ENCODE peak calls at places on chromosomes 12 and 14, in eight cellular contexts. C, I, M, G, Z, B, R and N are unnamed samples.

GRCh38 chr12:6171409-6172015 is 28.7 kb upstream of the CD9 start:
- DNase-seq in I (no peak), R (peak), C (no peak), B (peak), G (peak), Z (no peak), M (no peak), N (no peak)

GRCh38 chr12:32877670-32878459 is 18.7 kb downstream of the PKP2 start:
- DNase-seq in G (peak), Z (peak), R (peak), C (no peak), B (no peak), I (peak), M (no peak), N (peak)

GRCh38 chr12:127241056-127241830 is 1025.7 kb upstream of the TMEM132C start:
- DNase-seq in M (no peak), R (peak), G (peak), Z (no peak), B (no peak), I (peak), C (peak), N (peak)

GRCh38 chr14:38716871-38717270 is 386.2 kb downstream of the SEC23A start:
- DNase-seq in R (no peak), Z (no peak), G (no peak), M (no peak), I (no peak), C (peak), B (no peak), N (no peak)

GRCh38 chr14:99513183-99513694 is 32.0 kb downstream of the CCNK start:
- DNase-seq in C (no peak), I (no peak), G (no peak), Z (no peak), R (no peak), M (peak), B (no peak), N (no peak)

GRCh38 chr12:38151991-38152700 is 164.4 kb upstream of the ALG10B start:
- DNase-seq in C (no peak), R (no peak), Z (no peak), M (no peak), I (no peak), G (no peak), B (no peak), N (no peak)

GRCh38 chr12:122834229-122834920 is 882 bp upstream of the HIP1R start:
- DNase-seq in I (peak), B (no peak), Z (no peak), M (peak), R (peak), C (peak), G (peak), N (peak)

GRCh38 chr14:74038015-74038859 is 19.1 kb downstream of the BBOF1 start:
- DNase-seq in Z (no peak), I (peak), B (no peak), G (peak), C (peak), R (peak), M (no peak), N (peak)

GRCh38 chr12:111766608-111767361 is at the start of gene ALDH2:
- DNase-seq in C (peak), M (peak), Z (peak), B (peak), G (peak), R (peak), I (peak), N (no peak)

GRCh38 chr14:73903028-73903427 is 16.4 kb downstream of the ZNF410 start:
- DNase-seq in Z (no peak), I (peak), M (no peak), B (no peak), R (no peak), C (no peak), G (no peak), N (peak)

GRCh38 chr12:2535583-2536187 is 259.1 kb upstream of the FKBP4 start:
- DNase-seq in B (peak), M (no peak), Z (no peak), I (peak), G (no peak), R (no peak), C (no peak), N (peak)

GRCh38 chr12:42130670-42131402 is 13.8 kb downstream of the GXYLT1 start:
- DNase-seq in I (peak), C (peak), M (no peak), B (no peak), R (peak), G (peak), Z (peak), N (peak)

GRCh38 chr12:116609715-116610114 is 50.5 kb downstream of the MAP1LC3B2 start:
- DNase-seq in R (peak), B (no peak), Z (no peak), C (no peak), I (no peak), G (no peak), M (no peak), N (no peak)

GRCh38 chr12:74120644-74121043 is 417.0 kb upstream of the ATXN7L3B start:
- DNase-seq in I (no peak), M (no peak), G (no peak), R (no peak), B (no peak), C (no peak), Z (no peak), N (no peak)

GRCh38 chr12:1464925-1465324 is 129.5 kb downstream of the FBXL14 start:
- DNase-seq in B (no peak), I (no peak), M (no peak), G (no peak), Z (no peak), C (no peak), R (no peak), N (no peak)

GRCh38 chr12:54977857-54978256 is 6.7 kb downstream of the TESPA1 start:
- DNase-seq in Z (no peak), M (no peak), B (no peak), I (no peak), R (no peak), G (no peak), C (no peak), N (no peak)

GRCh38 chr12:32901553-32901952 is 5.0 kb upstream of the PKP2 start:
- DNase-seq in G (peak), Z (peak), B (no peak), C (peak), M (no peak), I (peak), R (peak), N (no peak)

GRCh38 chr14:95609398-95609990 is 74.6 kb downstream of the GLRX5 start:
- DNase-seq in R (peak), G (peak), Z (peak), M (no peak), B (no peak), C (no peak), I (peak), N (peak)

GRCh38 chr12:84070311-84070710 is 842.3 kb downstream of the SLC6A15 start:
- DNase-seq in G (peak), R (peak), C (peak), M (peak), B (no peak), Z (no peak), I (peak), N (peak)

GRCh38 chr14:98226411-98226810 is 1045.6 kb downstream of the BCL11B start:
- DNase-seq in C (no peak), R (no peak), I (no peak), Z (no peak), G (no peak), M (no peak), B (no peak), N (no peak)

GRCh38 chr14:89956294-89957009 is 725 bp downstream of the TDP1 start:
- DNase-seq in C (peak), Z (peak), B (peak), M (peak), R (peak), G (peak), I (peak), N (peak)

GRCh38 chr12:110579889-110580253 is 3.2 kb downstream of the PPTC7 start:
- DNase-seq in Z (no peak), R (no peak), I (no peak), G (no peak), B (no peak), C (no peak), M (no peak), N (no peak)

GRCh38 chr12:110576504-110576903 is 6.6 kb downstream of the PPTC7 start:
- DNase-seq in G (no peak), Z (no peak), R (no peak), B (no peak), I (no peak), C (no peak), M (no peak), N (no peak)

GRCh38 chr12:110577717-110578521 is 5.2 kb downstream of the PPTC7 start:
- DNase-seq in G (peak), Z (no peak), I (peak), B (no peak), C (peak), M (no peak), R (peak), N (peak)

GRCh38 chr12:110579239-110579888 is 3.8 kb downstream of the PPTC7 start:
- DNase-seq in G (no peak), I (no peak), M (no peak), C (no peak), R (no peak), Z (no peak), B (no peak), N (no peak)

DNA sequence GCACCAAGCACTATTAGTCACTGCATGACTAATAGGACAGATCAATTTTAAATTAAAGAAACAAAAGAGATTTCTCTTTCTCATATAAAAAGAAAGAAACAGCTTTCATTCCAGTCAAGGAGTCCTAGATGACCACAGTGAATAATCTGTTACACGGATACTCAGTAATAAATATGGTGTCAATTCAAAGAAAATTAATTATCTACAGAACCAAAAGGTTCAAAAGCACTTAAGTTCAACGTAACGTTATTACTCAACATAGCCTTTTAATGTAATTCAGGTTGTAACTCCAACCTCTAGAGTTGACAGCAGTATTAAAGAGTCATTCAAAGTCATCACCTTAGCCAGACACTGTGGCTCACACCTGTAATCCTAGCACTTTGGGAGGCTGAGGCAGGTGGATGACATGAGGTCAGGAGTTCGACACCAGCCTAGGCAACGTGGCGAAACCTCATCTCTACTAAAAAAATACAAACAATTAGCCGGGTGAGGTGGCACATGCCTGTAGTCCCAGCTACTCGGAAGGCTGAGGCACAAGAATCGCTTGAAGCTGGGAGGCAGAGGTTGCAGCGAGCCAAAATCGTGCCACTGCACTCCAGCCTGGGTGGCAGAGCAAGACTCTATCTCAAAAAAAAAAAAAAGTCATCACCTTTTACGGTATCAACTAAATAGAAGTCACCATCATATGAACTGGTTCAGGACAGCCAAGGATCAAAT is 4.4 kb downstream of the PPTC7 start:
- DNase-seq in M (no peak), Z (no peak), I (no peak), C (no peak), R (no peak), G (no peak), B (no peak), N (no peak)
- H3K4me3 ChIP-seq in M (peak), Z (no peak), I (no peak), C (no peak), R (no peak), G (no peak), B (no peak), N (peak)

GRCh38 chr12:106682594-106683234 is 91.8 kb upstream of the RIC8B start:
- DNase-seq in C (peak), Z (no peak), G (peak), M (no peak), B (no peak), R (peak), I (peak), N (peak)
- TF ChIP-seq CTCF in C (no peak), Z (no peak), G (peak), M (no peak), B (peak), R (peak), I (peak), N (peak)

DNA sequence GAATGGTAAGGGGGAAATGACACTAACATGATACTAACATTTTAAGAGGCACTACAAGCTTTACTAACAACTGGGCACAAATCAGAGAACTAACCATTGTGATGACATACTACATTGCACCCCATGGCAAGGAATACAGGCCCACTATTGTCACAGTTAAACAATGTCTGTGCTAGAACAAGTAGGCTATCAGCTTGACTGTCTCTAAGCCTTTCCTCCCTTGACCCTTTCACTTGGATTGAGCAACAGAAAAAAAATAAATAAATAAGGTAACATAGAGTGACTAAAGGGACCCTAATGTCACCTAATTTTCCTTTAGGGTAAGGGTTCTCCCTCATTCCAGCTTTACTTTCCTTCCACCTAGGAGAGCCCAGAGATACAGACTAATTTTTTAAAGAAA is 4.4 kb downstream of the SLC38A2 start:
- DNase-seq in R (peak), C (no peak), M (no peak), G (peak), I (peak), B (no peak), Z (no peak), N (no peak)
- H3K4me3 ChIP-seq in R (peak), C (peak), M (peak), G (no peak), I (peak), B (peak), Z (peak), N (peak)

GRCh38 chr14:94547726-94548125 is 13.5 kb upstream of the SERPINA4 start:
- DNase-seq in I (no peak), Z (no peak), C (no peak), R (no peak), G (no peak), M (no peak), B (no peak), N (no peak)
- TF ChIP-seq CTCF in I (no peak), Z (no peak), C (no peak), R (no peak), G (no peak), M (no peak), B (no peak), N (no peak)

GRCh38 chr12:107322063-107322462 is 228.7 kb upstream of the CRY1 start:
- DNase-seq in I (no peak), M (no peak), B (no peak), Z (no peak), C (no peak), R (no peak), G (no peak), N (no peak)
- H3K4me3 ChIP-seq in I (no peak), M (no peak), B (no peak), Z (no peak), C (no peak), R (no peak), G (no peak), N (no peak)

GRCh38 chr14:72883963-72884362 is 9.9 kb downstream of the DPF3 start:
- DNase-seq in Z (no peak), I (peak), R (peak), M (no peak), C (peak), B (no peak), G (no peak), N (no peak)

GRCh38 chr14:72880164-72880563 is 13.7 kb downstream of the DPF3 start:
- DNase-seq in I (no peak), Z (no peak), B (no peak), C (no peak), R (no peak), G (no peak), M (no peak), N (no peak)

GRCh38 chr14:72883109-72883508 is 10.8 kb downstream of the DPF3 start:
- DNase-seq in C (no peak), M (no peak), R (no peak), G (no peak), I (no peak), B (no peak), Z (no peak), N (no peak)

GRCh38 chr14:72880820-72881219 is 13.1 kb downstream of the DPF3 start:
- DNase-seq in R (no peak), I (no peak), B (no peak), C (no peak), Z (no peak), G (no peak), M (no peak), N (no peak)

GRCh38 chr14:72882047-72882446 is 11.9 kb downstream of the DPF3 start:
- DNase-seq in R (no peak), B (no peak), I (no peak), M (no peak), C (no peak), G (no peak), Z (no peak), N (no peak)
- TF ChIP-seq CTCF in R (no peak), B (no peak), I (no peak), M (no peak), C (no peak), G (no peak), Z (no peak), N (no peak)

DNA sequence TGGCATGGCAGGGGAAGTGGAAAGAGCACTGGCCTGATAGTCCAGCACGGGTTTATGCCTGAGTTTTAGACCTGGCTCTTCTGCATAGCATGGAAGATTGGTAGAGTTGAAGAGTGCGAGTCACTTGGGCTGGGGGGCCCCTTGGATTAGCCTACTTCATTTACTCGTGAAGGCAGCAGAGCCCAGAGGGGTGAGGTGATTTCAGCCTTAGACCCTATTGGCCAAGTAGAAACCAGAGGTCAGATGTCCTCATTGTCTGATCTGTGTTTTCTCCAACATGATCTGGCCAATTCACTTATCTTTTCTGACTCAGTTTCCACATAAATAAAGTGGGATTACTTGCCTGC is 1.9 kb downstream of the PLEKHG3 start:
- DNase-seq in C (no peak), M (peak), G (no peak), Z (no peak), I (no peak), R (no peak), B (no peak), N (no peak)
- H3K4me3 ChIP-seq in C (no peak), M (peak), G (peak), Z (peak), I (peak), R (no peak), B (peak), N (no peak)

DNA sequence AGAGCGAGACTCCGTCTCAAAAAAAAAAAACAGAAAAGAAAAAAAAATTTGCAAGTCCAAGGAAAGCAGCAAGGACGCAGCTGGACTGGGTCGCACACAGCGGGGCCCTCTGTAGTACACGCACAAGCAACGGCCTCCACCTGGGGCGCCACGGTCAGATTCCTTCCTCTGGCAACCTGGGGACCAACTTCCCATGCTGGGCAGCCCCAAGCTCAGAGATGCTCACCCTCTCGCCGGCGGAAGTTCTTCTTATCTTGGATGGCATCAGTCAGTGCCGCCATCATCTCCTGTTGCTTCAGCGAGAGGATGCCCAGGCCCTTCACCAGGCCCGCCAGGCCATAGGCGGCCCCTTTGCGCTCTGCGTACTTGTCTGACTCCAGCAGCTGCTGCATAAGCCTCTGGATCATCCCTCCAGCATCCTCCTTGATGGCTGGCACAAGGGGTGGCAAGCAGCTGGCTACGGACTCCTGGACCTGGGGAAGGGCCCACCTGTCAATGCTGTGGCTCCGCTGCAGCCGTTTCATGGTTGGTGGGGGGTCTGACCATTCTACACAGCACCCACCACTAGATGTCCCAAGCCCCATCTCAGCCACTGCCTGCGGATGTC is 34.5 kb upstream of the RAB35 start:
- DNase-seq in M (no peak), C (no peak), G (no peak), Z (no peak), R (no peak), B (no peak), I (no peak), N (no peak)
- TF ChIP-seq CTCF in M (no peak), C (no peak), G (no peak), Z (no peak), R (no peak), B (no peak), I (no peak), N (no peak)

GRCh38 chr12:89707992-89708792 is 446 bp downstream of the ATP2B1 start:
- DNase-seq in I (peak), B (peak), R (no peak), C (peak), G (peak), M (peak), Z (peak), N (no peak)

GRCh38 chr12:89707623-89707991 is 1.0 kb downstream of the ATP2B1 start:
- DNase-seq in G (no peak), B (peak), C (no peak), I (no peak), Z (peak), M (peak), R (no peak), N (no peak)

GRCh38 chr12:89709994-89710872 is 1.6 kb upstream of the ATP2B1 start:
- DNase-seq in M (peak), R (peak), G (no peak), B (peak), Z (peak), C (no peak), I (peak), N (peak)

GRCh38 chr12:89709157-89709993 is 737 bp upstream of the ATP2B1 start:
- DNase-seq in Z (peak), B (peak), I (peak), M (peak), G (peak), C (peak), R (peak), N (peak)

DNA sequence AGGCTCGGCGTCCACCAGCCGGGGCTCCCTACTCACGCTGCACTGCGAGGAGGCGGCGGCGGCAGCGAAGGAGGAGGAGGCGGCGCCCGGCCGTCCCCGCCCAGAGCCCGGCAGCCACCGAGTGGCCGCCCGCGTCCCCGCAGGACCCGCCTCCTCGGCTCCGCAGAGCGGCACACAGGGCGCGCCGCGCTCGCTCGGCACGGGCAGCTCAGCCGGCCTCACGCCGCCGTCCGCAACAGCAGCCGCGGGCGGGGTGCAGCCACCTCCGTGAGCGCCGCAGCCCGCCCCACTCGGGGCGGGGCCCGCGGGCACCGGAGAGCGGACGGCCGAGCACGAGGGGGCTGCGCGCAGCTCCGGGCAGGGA is at the start of gene ATP2B1:
- DNase-seq in I (peak), M (peak), Z (peak), B (peak), R (peak), G (peak), C (peak), N (peak)
- H3K4me3 ChIP-seq in I (peak), M (peak), Z (peak), B (peak), R (peak), G (peak), C (peak), N (peak)

GRCh38 chr12:71005166-71005565 is 84.6 kb upstream of the PTPRR start:
- DNase-seq in G (no peak), I (no peak), Z (no peak), M (no peak), C (no peak), R (no peak), B (no peak), N (no peak)

GRCh38 chr12:71009414-71010142 is 89.0 kb upstream of the PTPRR start:
- DNase-seq in G (no peak), I (no peak), M (no peak), R (no peak), B (no peak), Z (no peak), C (no peak), N (no peak)

GRCh38 chr12:71007025-71007424 is 86.5 kb upstream of the PTPRR start:
- DNase-seq in G (no peak), B (no peak), I (no peak), R (no peak), C (no peak), M (no peak), Z (no peak), N (no peak)

GRCh38 chr12:71010143-71010479 is 89.6 kb upstream of the PTPRR start:
- DNase-seq in R (no peak), B (no peak), Z (no peak), C (no peak), G (no peak), M (no peak), I (no peak), N (peak)

GRCh38 chr12:71007736-71008449 is 87.4 kb upstream of the PTPRR start:
- DNase-seq in Z (no peak), B (no peak), R (no peak), I (no peak), G (no peak), C (no peak), M (no peak), N (peak)
- TF ChIP-seq CTCF in Z (no peak), B (no peak), R (no peak), I (no peak), G (no peak), C (no peak), M (no peak), N (no peak)